ENCODE peak calls at places on chromosomes 4 and X, in nine cellular contexts. S is choroid plexus epithelial cell, U is heart left ventricle, J is foreskin fibroblast, P is astrocyte of the spinal cord, I is fibroblast of lung, F is A549, E is OCI-LY7, M is neural progenitor cell. C is an unnamed sample.

GRCh38 chrX:30822719-30823118 is 66.3 kb downstream of the TAB3 start:
- DNase-seq in S (no peak), U (no peak), J (peak; percentile 51), P (no peak), I (peak; percentile 12), F (no peak), E (no peak), M (no peak), C (no peak)

GRCh38 chrX:45824471-45824870 is 623.8 kb upstream of the DIPK2B start:
- DNase-seq in S (peak; percentile 92), U (no peak), J (peak; percentile 89), P (peak; percentile 92), I (peak; percentile 92), F (peak; percentile 91), E (no peak), M (peak; percentile 30), C (peak; percentile 41)

GRCh38 chr4:158670975-158671664 is 567 bp downstream of the C4orf46 start:
- DNase-seq in S (peak; percentile 84), U (peak; percentile 77), J (peak; percentile 71), P (peak; percentile 82), I (peak; percentile 83), F (peak; percentile 42), E (peak; percentile 53), M (peak; percentile 92), C (peak; percentile 27)

GRCh38 chr4:21992330-21992729 is 43.8 kb upstream of the KCNIP4 start:
- DNase-seq in S (peak; percentile 4), U (no peak), J (no peak), P (peak; percentile 28), I (peak; percentile 57), F (no peak), E (no peak), M (no peak), C (no peak)

GRCh38 chr4:126758493-126758892 is 874.3 kb upstream of the INTU start:
- DNase-seq in S (no peak), U (no peak), J (no peak), P (no peak), I (no peak), F (no peak), E (no peak), M (no peak), C (no peak)

GRCh38 chrX:72110051-72110926 is 21.4 kb downstream of the RTL5 start:
- DNase-seq in S (peak; percentile 14), U (no peak), J (no peak), P (no peak), I (no peak), F (no peak), E (no peak), M (no peak), C (no peak)

GRCh38 chr4:146998157-146998556 is 52.5 kb upstream of the TTC29 start:
- DNase-seq in S (no peak), U (no peak), J (no peak), P (no peak), I (no peak), F (no peak), E (peak; percentile 26), M (no peak), C (no peak)

GRCh38 chr4:15373363-15373762 is 54.5 kb upstream of the C1QTNF7 start:
- DNase-seq in S (no peak), U (no peak), J (peak; percentile 56), P (no peak), I (peak; percentile 44), F (no peak), E (no peak), M (no peak), C (no peak)

GRCh38 chrX:67104982-67105757 is 438.7 kb upstream of the AR start:
- DNase-seq in S (no peak), U (peak; percentile 6), J (no peak), P (no peak), I (no peak), F (no peak), E (no peak), M (no peak), C (no peak)

GRCh38 chrX:44183329-44183728 is 160.1 kb downstream of the EFHC2 start:
- DNase-seq in S (no peak), U (no peak), J (no peak), P (no peak), I (no peak), F (no peak), E (no peak), M (no peak), C (no peak)

GRCh38 chr4:7939377-7940108 is at the start of gene AFAP1:
- DNase-seq in S (peak; percentile 85), U (peak; percentile 93), J (peak; percentile 81), P (peak; percentile 83), I (peak; percentile 80), F (peak; percentile 69), E (peak; percentile 10), M (peak; percentile 94), C (peak; percentile 94)

DNA sequence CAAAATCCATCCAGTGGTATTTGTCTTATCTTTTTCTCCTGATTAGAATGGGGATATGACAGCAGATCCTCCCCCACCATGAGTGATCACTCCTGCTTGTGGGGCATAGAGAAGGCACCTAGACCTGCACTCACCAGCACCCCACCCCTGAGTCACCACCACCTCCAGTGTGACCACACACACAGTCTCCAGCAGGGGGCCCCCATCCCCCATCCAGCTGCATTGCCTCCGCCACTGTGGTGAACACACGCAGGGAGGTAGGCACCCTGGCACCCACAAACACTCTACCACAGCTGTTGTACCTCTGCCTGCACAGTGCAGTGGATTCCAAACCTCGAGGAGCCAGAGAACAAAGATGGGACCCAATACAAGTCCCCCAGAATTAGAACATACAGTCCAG is 9.0 kb upstream of the MAGEA8 start:
- DNase-seq in S (peak; percentile 11), U (no peak), J (no peak), P (no peak), I (no peak), F (peak; percentile 9), E (peak; percentile 33), M (peak; percentile 39), C (peak; percentile 55)
- TF ChIP-seq CTCF in S (peak; percentile 47), U (no peak), J (no peak), P (peak; percentile 27), I (no peak), F (peak; percentile 22), E (peak; percentile 68), M (peak; percentile 48), C (peak; percentile 51)

GRCh38 chrX:104486691-104487090 is 79.3 kb upstream of the IL1RAPL2 start:
- DNase-seq in S (no peak), U (no peak), J (no peak), P (no peak), I (no peak), F (no peak), E (no peak), M (no peak), C (no peak)

GRCh38 chrX:104482757-104483156 is 83.2 kb upstream of the IL1RAPL2 start:
- DNase-seq in S (peak; percentile 12), U (no peak), J (no peak), P (no peak), I (no peak), F (no peak), E (peak; percentile 1), M (no peak), C (no peak)
- TF ChIP-seq CTCF in S (peak; percentile 36), U (no peak), J (no peak), P (peak; percentile 17), I (no peak), F (peak; percentile 36), E (peak; percentile 65), M (peak; percentile 34), C (no peak)

DNA sequence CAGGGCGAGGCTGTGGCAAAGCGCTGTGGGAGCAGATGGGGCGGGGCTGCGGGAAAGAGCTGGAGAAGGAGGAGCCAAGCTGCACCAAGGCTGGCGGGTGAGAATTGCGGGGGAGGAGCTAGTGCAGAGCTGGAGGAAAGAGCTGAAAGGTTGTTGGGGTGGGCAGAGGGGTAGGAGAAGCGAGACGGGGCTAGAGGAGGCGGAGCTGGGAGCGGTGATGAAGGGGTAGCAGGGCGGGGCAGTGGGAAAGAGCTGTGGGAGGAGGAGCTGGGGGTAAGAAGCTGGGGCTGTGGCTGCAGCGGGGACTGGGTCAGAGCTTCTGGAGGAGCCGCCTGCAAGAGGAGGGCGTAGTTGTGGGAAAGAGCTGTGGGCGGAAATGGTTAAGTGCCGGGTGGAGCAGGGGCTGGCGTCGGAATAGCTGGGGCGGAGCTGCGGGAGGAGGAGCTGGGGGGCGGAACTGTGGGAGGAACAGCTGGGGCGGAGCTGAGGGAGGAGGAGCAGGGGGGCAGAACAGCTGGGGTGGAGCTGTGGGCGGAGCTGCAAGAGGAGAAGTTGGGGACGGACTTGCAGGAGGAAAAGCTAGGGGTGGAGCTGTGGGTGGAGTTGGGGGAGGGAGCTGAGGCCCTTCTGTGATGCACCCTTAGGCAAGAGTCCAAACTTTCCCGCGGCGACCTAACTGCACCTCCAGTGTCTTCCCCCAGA is 1.9 kb upstream of the EOLA2 start:
- DNase-seq in S (peak; percentile 99), U (peak; percentile 95), J (peak; percentile 96), P (peak; percentile 98), I (peak; percentile 98), F (peak; percentile 98), E (peak; percentile 90), M (peak; percentile 92), C (peak; percentile 81)
- TF ChIP-seq CTCF in S (peak; percentile 68), U (peak; percentile 57), J (peak; percentile 35), P (no peak), I (no peak), F (peak; percentile 20), E (no peak), M (peak; percentile 41), C (no peak)

GRCh38 chrX:136170109-136170800 is 22.9 kb downstream of the FHL1 start:
- DNase-seq in S (peak; percentile 63), U (peak; percentile 41), J (peak; percentile 41), P (peak; percentile 53), I (peak; percentile 61), F (no peak), E (no peak), M (no peak), C (no peak)

GRCh38 chrX:136168929-136169735 is 21.8 kb downstream of the FHL1 start:
- DNase-seq in S (peak; percentile 93), U (peak; percentile 53), J (peak; percentile 86), P (peak; percentile 92), I (peak; percentile 97), F (no peak), E (no peak), M (peak; percentile 84), C (peak; percentile 31)

GRCh38 chrX:136162827-136163427 is 15.6 kb downstream of the FHL1 start:
- DNase-seq in S (peak; percentile 68), U (peak; percentile 47), J (peak; percentile 39), P (peak; percentile 50), I (peak; percentile 59), F (peak; percentile 59), E (peak; percentile 42), M (peak; percentile 64), C (peak; percentile 58)

GRCh38 chrX:136163694-136164093 is 16.4 kb downstream of the FHL1 start:
- DNase-seq in S (no peak), U (no peak), J (no peak), P (no peak), I (no peak), F (no peak), E (no peak), M (no peak), C (no peak)

DNA sequence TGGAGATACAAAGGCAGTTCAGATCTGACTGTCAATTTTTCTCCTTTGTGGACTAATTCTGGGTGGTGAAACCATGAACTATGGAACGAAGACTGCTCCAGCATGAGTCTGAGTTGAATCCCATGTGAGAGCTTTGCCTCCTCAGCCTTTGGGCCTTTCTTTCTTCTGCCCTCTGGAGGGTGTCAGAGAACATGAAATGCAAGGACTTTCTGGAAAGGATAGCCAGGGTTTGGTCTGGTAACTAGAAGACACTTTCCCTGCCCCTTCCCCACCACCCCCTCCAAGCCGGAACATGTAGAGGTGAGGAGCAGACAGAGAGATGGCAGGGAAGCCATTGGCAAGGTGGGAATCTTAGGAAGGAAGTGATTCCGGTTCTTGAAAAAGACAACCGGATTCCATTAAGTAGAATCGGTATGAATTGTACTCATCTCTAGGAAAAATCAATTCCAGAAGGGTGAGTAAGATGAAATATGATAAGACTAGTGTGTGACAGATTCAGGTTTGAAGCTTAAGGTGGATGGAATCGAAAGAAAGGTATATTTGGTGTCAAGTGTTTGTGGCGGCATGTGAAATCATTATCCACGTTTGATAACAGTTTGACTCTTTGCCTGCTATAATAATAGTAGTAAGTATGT is 19.0 kb downstream of the FHL1 start:
- DNase-seq in S (peak; percentile 70), U (no peak), J (peak; percentile 43), P (peak; percentile 40), I (peak; percentile 70), F (no peak), E (peak; percentile 3), M (peak; percentile 22), C (no peak)
- TF ChIP-seq CTCF in S (peak; percentile 63), U (peak; percentile 49), J (peak; percentile 34), P (peak; percentile 42), I (peak; percentile 41), F (peak; percentile 29), E (peak; percentile 32), M (peak; percentile 12), C (no peak)

C was measured in endothelial cell.